ENCODE peak calls at places on chromosomes 6 and 20, in eight cellular contexts. One of them, this sample, is unnamed.

GRCh38 chr20:775679-776135 is 7.4 kb upstream of the SLC52A3 start:
- DNase-seq in tibial artery: no peak
- DNase-seq in psoas muscle: no peak
- DNase-seq in fibroblast of mammary gland: no peak
- DNase-seq in naive thymus-derived CD8-positive, alpha-beta T cell: no peak
- DNase-seq in HFFc6: no peak
- DNase-seq in neuronal stem cell: no peak
- DNase-seq in foreskin fibroblast: no peak
- DNase-seq in this sample: no peak

GRCh38 chr6:90217621-90218496 is 78.8 kb downstream of the BACH2 start:
- DNase-seq in tibial artery: no peak
- DNase-seq in psoas muscle: no peak
- DNase-seq in fibroblast of mammary gland: peak; percentile 84
- DNase-seq in naive thymus-derived CD8-positive, alpha-beta T cell: peak; percentile 72
- DNase-seq in HFFc6: no peak
- DNase-seq in neuronal stem cell: no peak
- DNase-seq in foreskin fibroblast: peak; percentile 8
- DNase-seq in this sample: no peak

GRCh38 chr6:52389626-52390360 is 27.8 kb downstream of the PAQR8 start:
- DNase-seq in tibial artery: no peak
- DNase-seq in psoas muscle: peak; percentile 56
- DNase-seq in fibroblast of mammary gland: peak; percentile 42
- DNase-seq in naive thymus-derived CD8-positive, alpha-beta T cell: peak; percentile 73
- DNase-seq in HFFc6: peak; percentile 41
- DNase-seq in neuronal stem cell: no peak
- DNase-seq in foreskin fibroblast: peak; percentile 44
- DNase-seq in this sample: no peak

GRCh38 chr6:63816979-63817436 is 181.4 kb downstream of the PHF3 start:
- DNase-seq in tibial artery: no peak
- DNase-seq in psoas muscle: no peak
- DNase-seq in fibroblast of mammary gland: peak; percentile 35
- DNase-seq in naive thymus-derived CD8-positive, alpha-beta T cell: no peak
- DNase-seq in HFFc6: peak; percentile 25
- DNase-seq in neuronal stem cell: no peak
- DNase-seq in foreskin fibroblast: no peak
- DNase-seq in this sample: no peak

GRCh38 chr20:45810191-45810590 is 2.3 kb upstream of the UBE2C start:
- DNase-seq in tibial artery: no peak
- DNase-seq in psoas muscle: no peak
- DNase-seq in fibroblast of mammary gland: no peak
- DNase-seq in naive thymus-derived CD8-positive, alpha-beta T cell: no peak
- DNase-seq in HFFc6: no peak
- DNase-seq in neuronal stem cell: no peak
- DNase-seq in foreskin fibroblast: no peak
- DNase-seq in this sample: no peak

GRCh38 chr6:25727028-25727427 is 27.5 kb upstream of the SLC17A4 start:
- DNase-seq in tibial artery: no peak
- DNase-seq in psoas muscle: no peak
- DNase-seq in fibroblast of mammary gland: no peak
- DNase-seq in naive thymus-derived CD8-positive, alpha-beta T cell: no peak
- DNase-seq in HFFc6: no peak
- DNase-seq in neuronal stem cell: no peak
- DNase-seq in foreskin fibroblast: no peak
- DNase-seq in this sample: no peak

GRCh38 chr6:45736134-45736533 is 279.5 kb downstream of the CLIC5 start:
- DNase-seq in tibial artery: no peak
- DNase-seq in psoas muscle: no peak
- DNase-seq in fibroblast of mammary gland: no peak
- DNase-seq in naive thymus-derived CD8-positive, alpha-beta T cell: no peak
- DNase-seq in HFFc6: no peak
- DNase-seq in neuronal stem cell: no peak
- DNase-seq in foreskin fibroblast: no peak
- DNase-seq in this sample: no peak

GRCh38 chr20:13690948-13691347 is 52.2 kb upstream of the TASP1 start:
- DNase-seq in tibial artery: no peak
- DNase-seq in psoas muscle: no peak
- DNase-seq in fibroblast of mammary gland: no peak
- DNase-seq in naive thymus-derived CD8-positive, alpha-beta T cell: no peak
- DNase-seq in HFFc6: no peak
- DNase-seq in neuronal stem cell: no peak
- DNase-seq in foreskin fibroblast: no peak
- DNase-seq in this sample: no peak

GRCh38 chr6:142943746-142944125 is 1.2 kb downstream of the HIVEP2 start:
- DNase-seq in tibial artery: peak; percentile 21
- DNase-seq in psoas muscle: no peak
- DNase-seq in fibroblast of mammary gland: peak; percentile 50
- DNase-seq in naive thymus-derived CD8-positive, alpha-beta T cell: peak; percentile 73
- DNase-seq in HFFc6: no peak
- DNase-seq in neuronal stem cell: peak; percentile 2
- DNase-seq in foreskin fibroblast: no peak
- DNase-seq in this sample: peak; percentile 69

GRCh38 chr6:68777956-68778355 is 142.9 kb downstream of the ADGRB3 start:
- DNase-seq in tibial artery: no peak
- DNase-seq in psoas muscle: no peak
- DNase-seq in fibroblast of mammary gland: peak; percentile 62
- DNase-seq in naive thymus-derived CD8-positive, alpha-beta T cell: no peak
- DNase-seq in HFFc6: no peak
- DNase-seq in neuronal stem cell: no peak
- DNase-seq in foreskin fibroblast: peak; percentile 69
- DNase-seq in this sample: no peak

GRCh38 chr20:56463428-56463827 is 5.0 kb upstream of the RTF2 start:
- DNase-seq in tibial artery: no peak
- DNase-seq in psoas muscle: no peak
- DNase-seq in fibroblast of mammary gland: no peak
- DNase-seq in naive thymus-derived CD8-positive, alpha-beta T cell: peak; percentile 29
- DNase-seq in HFFc6: no peak
- DNase-seq in neuronal stem cell: no peak
- DNase-seq in foreskin fibroblast: no peak
- DNase-seq in this sample: no peak

GRCh38 chr20:53869466-53870258 is 200.7 kb downstream of the BCAS1 start:
- DNase-seq in tibial artery: peak; percentile 60
- DNase-seq in psoas muscle: no peak
- DNase-seq in fibroblast of mammary gland: peak; percentile 86
- DNase-seq in naive thymus-derived CD8-positive, alpha-beta T cell: peak; percentile 80
- DNase-seq in HFFc6: peak; percentile 53
- DNase-seq in neuronal stem cell: peak; percentile 50
- DNase-seq in foreskin fibroblast: peak; percentile 39
- DNase-seq in this sample: no peak

GRCh38 chr6:169175360-169175887 is 78.2 kb downstream of the THBS2 start:
- DNase-seq in tibial artery: no peak
- DNase-seq in psoas muscle: no peak
- DNase-seq in fibroblast of mammary gland: no peak
- DNase-seq in naive thymus-derived CD8-positive, alpha-beta T cell: no peak
- DNase-seq in HFFc6: no peak
- DNase-seq in neuronal stem cell: no peak
- DNase-seq in foreskin fibroblast: no peak
- DNase-seq in this sample: no peak

GRCh38 chr6:149750136-149750609 is 632 bp downstream of the PCMT1 start:
- DNase-seq in tibial artery: peak; percentile 32
- DNase-seq in psoas muscle: peak; percentile 77
- DNase-seq in fibroblast of mammary gland: peak; percentile 33
- DNase-seq in naive thymus-derived CD8-positive, alpha-beta T cell: no peak
- DNase-seq in HFFc6: peak; percentile 70
- DNase-seq in neuronal stem cell: peak; percentile 49
- DNase-seq in foreskin fibroblast: peak; percentile 30
- DNase-seq in this sample: peak; percentile 72

GRCh38 chr6:21264288-21264818 is 329.2 kb upstream of the SOX4 start:
- DNase-seq in tibial artery: no peak
- DNase-seq in psoas muscle: no peak
- DNase-seq in fibroblast of mammary gland: no peak
- DNase-seq in naive thymus-derived CD8-positive, alpha-beta T cell: no peak
- DNase-seq in HFFc6: no peak
- DNase-seq in neuronal stem cell: no peak
- DNase-seq in foreskin fibroblast: no peak
- DNase-seq in this sample: no peak

GRCh38 chr20:43744121-43744520 is 17.3 kb upstream of the GTSF1L start:
- DNase-seq in tibial artery: no peak
- DNase-seq in psoas muscle: no peak
- DNase-seq in fibroblast of mammary gland: peak; percentile 46
- DNase-seq in naive thymus-derived CD8-positive, alpha-beta T cell: peak; percentile 21
- DNase-seq in HFFc6: peak; percentile 35
- DNase-seq in neuronal stem cell: no peak
- DNase-seq in foreskin fibroblast: peak; percentile 30
- DNase-seq in this sample: no peak

GRCh38 chr6:82506526-82506925 is 142.9 kb downstream of the TPBG start:
- DNase-seq in tibial artery: no peak
- DNase-seq in psoas muscle: no peak
- DNase-seq in fibroblast of mammary gland: peak; percentile 62
- DNase-seq in naive thymus-derived CD8-positive, alpha-beta T cell: no peak
- DNase-seq in HFFc6: no peak
- DNase-seq in neuronal stem cell: no peak
- DNase-seq in foreskin fibroblast: no peak
- DNase-seq in this sample: no peak

GRCh38 chr6:110020888-110021287 is 42.8 kb downstream of the GPR6 start:
- DNase-seq in tibial artery: no peak
- DNase-seq in psoas muscle: no peak
- DNase-seq in fibroblast of mammary gland: no peak
- DNase-seq in naive thymus-derived CD8-positive, alpha-beta T cell: peak; percentile 35
- DNase-seq in HFFc6: no peak
- DNase-seq in neuronal stem cell: no peak
- DNase-seq in foreskin fibroblast: no peak
- DNase-seq in this sample: no peak

GRCh38 chr6:50791900-50792508 is 26.7 kb upstream of the TFAP2B start:
- DNase-seq in tibial artery: no peak
- DNase-seq in psoas muscle: no peak
- DNase-seq in fibroblast of mammary gland: peak; percentile 44
- DNase-seq in naive thymus-derived CD8-positive, alpha-beta T cell: no peak
- DNase-seq in HFFc6: peak; percentile 24
- DNase-seq in neuronal stem cell: peak; percentile 44
- DNase-seq in foreskin fibroblast: no peak
- DNase-seq in this sample: no peak

GRCh38 chr6:107697682-107698081 is 126.4 kb downstream of the SCML4 start:
- DNase-seq in tibial artery: no peak
- DNase-seq in psoas muscle: no peak
- DNase-seq in fibroblast of mammary gland: peak; percentile 68
- DNase-seq in naive thymus-derived CD8-positive, alpha-beta T cell: no peak
- DNase-seq in HFFc6: no peak
- DNase-seq in neuronal stem cell: no peak
- DNase-seq in foreskin fibroblast: no peak
- DNase-seq in this sample: no peak

GRCh38 chr20:54502179-54502578 is 26.8 kb downstream of the DOK5 start:
- DNase-seq in tibial artery: no peak
- DNase-seq in psoas muscle: no peak
- DNase-seq in fibroblast of mammary gland: peak; percentile 38
- DNase-seq in naive thymus-derived CD8-positive, alpha-beta T cell: no peak
- DNase-seq in HFFc6: no peak
- DNase-seq in neuronal stem cell: no peak
- DNase-seq in foreskin fibroblast: no peak
- DNase-seq in this sample: no peak

GRCh38 chr20:23116301-23117089 is 30.4 kb upstream of the CD93 start:
- DNase-seq in tibial artery: no peak
- DNase-seq in psoas muscle: no peak
- DNase-seq in fibroblast of mammary gland: peak; percentile 56
- DNase-seq in naive thymus-derived CD8-positive, alpha-beta T cell: no peak
- DNase-seq in HFFc6: peak; percentile 37
- DNase-seq in neuronal stem cell: no peak
- DNase-seq in foreskin fibroblast: peak; percentile 61
- DNase-seq in this sample: peak; percentile 45

GRCh38 chr6:33622456-33623431 is 1.6 kb downstream of the ITPR3 start:
- DNase-seq in tibial artery: peak; percentile 43
- DNase-seq in psoas muscle: peak; percentile 53
- DNase-seq in fibroblast of mammary gland: peak; percentile 38
- DNase-seq in naive thymus-derived CD8-positive, alpha-beta T cell: no peak
- DNase-seq in HFFc6: no peak
- DNase-seq in neuronal stem cell: no peak
- DNase-seq in foreskin fibroblast: peak; percentile 53
- DNase-seq in this sample: no peak

GRCh38 chr6:117976030-117976651 is 69.1 kb downstream of the SLC35F1 start:
- DNase-seq in tibial artery: no peak
- DNase-seq in psoas muscle: no peak
- DNase-seq in fibroblast of mammary gland: peak; percentile 56
- DNase-seq in naive thymus-derived CD8-positive, alpha-beta T cell: peak; percentile 31
- DNase-seq in HFFc6: peak; percentile 12
- DNase-seq in neuronal stem cell: peak; percentile 54
- DNase-seq in foreskin fibroblast: no peak
- DNase-seq in this sample: no peak

GRCh38 chr20:19249515-19249914 is 37.1 kb downstream of the SLC24A3 start:
- DNase-seq in tibial artery: no peak
- DNase-seq in psoas muscle: no peak
- DNase-seq in fibroblast of mammary gland: peak; percentile 62
- DNase-seq in naive thymus-derived CD8-positive, alpha-beta T cell: no peak
- DNase-seq in HFFc6: no peak
- DNase-seq in neuronal stem cell: no peak
- DNase-seq in foreskin fibroblast: no peak
- DNase-seq in this sample: no peak

GRCh38 chr6:135630789-135631376 is 133.3 kb upstream of the AHI1 start:
- DNase-seq in tibial artery: no peak
- DNase-seq in psoas muscle: no peak
- DNase-seq in fibroblast of mammary gland: no peak
- DNase-seq in naive thymus-derived CD8-positive, alpha-beta T cell: no peak
- DNase-seq in HFFc6: no peak
- DNase-seq in neuronal stem cell: no peak
- DNase-seq in foreskin fibroblast: no peak
- DNase-seq in this sample: no peak

GRCh38 chr20:49594143-49594928 is 26.4 kb upstream of the PTGIS start:
- DNase-seq in tibial artery: peak; percentile 89
- DNase-seq in psoas muscle: peak; percentile 87
- DNase-seq in fibroblast of mammary gland: peak; percentile 93
- DNase-seq in naive thymus-derived CD8-positive, alpha-beta T cell: no peak
- DNase-seq in HFFc6: peak; percentile 36
- DNase-seq in neuronal stem cell: no peak
- DNase-seq in foreskin fibroblast: peak; percentile 94
- DNase-seq in this sample: peak; percentile 86

This sample was measured in aorta.